ENCODE peak calls at places on chromosome 12, in seven cellular contexts. One of them, this sample, is unnamed.

GRCh38 chr12:49874142-49874897 is 29.4 kb downstream of the FAIM2 start:
- DNase-seq in stimulated activated CD4-positive, alpha-beta T cell treated with anti-CD3 and anti-CD28 coated beads, TNF-alpha, amount 100 ng/mL, for 1 hour: no peak
- DNase-seq in CMK: no peak
- DNase-seq in OCI-M1: no peak
- DNase-seq in NCI-H2081: no peak
- DNase-seq in CD8-positive, alpha-beta T cell: no peak
- DNase-seq in skeletal muscle cell: no peak
- DNase-seq in this sample: no peak

GRCh38 chr12:111404362-111405148 is 1.2 kb upstream of the SH2B3 start:
- DNase-seq in CMK: peak
- DNase-seq in CD8-positive, alpha-beta T cell: peak
- DNase-seq in OCI-M1: peak
- DNase-seq in skeletal muscle cell: no peak
- DNase-seq in NCI-H2081: no peak
- DNase-seq in stimulated activated CD4-positive, alpha-beta T cell treated with anti-CD3 and anti-CD28 coated beads, TNF-alpha, amount 100 ng/mL, for 1 hour: peak
- DNase-seq in this sample: no peak

GRCh38 chr12:31866523-31866922 is 92.7 kb upstream of the RESF1 start:
- DNase-seq in NCI-H2081: no peak
- DNase-seq in CD8-positive, alpha-beta T cell: no peak
- DNase-seq in stimulated activated CD4-positive, alpha-beta T cell treated with anti-CD3 and anti-CD28 coated beads, TNF-alpha, amount 100 ng/mL, for 1 hour: no peak
- DNase-seq in CMK: no peak
- DNase-seq in skeletal muscle cell: no peak
- DNase-seq in OCI-M1: no peak
- DNase-seq in this sample: no peak

GRCh38 chr12:10214131-10214876 is 1.6 kb downstream of the GABARAPL1 start:
- DNase-seq in stimulated activated CD4-positive, alpha-beta T cell treated with anti-CD3 and anti-CD28 coated beads, TNF-alpha, amount 100 ng/mL, for 1 hour: no peak
- DNase-seq in CMK: no peak
- DNase-seq in OCI-M1: peak
- DNase-seq in CD8-positive, alpha-beta T cell: no peak
- DNase-seq in skeletal muscle cell: no peak
- DNase-seq in NCI-H2081: no peak
- DNase-seq in this sample: no peak

GRCh38 chr12:83097656-83098055 is 410.9 kb downstream of the TMTC2 start:
- DNase-seq in stimulated activated CD4-positive, alpha-beta T cell treated with anti-CD3 and anti-CD28 coated beads, TNF-alpha, amount 100 ng/mL, for 1 hour: no peak
- DNase-seq in CMK: no peak
- DNase-seq in CD8-positive, alpha-beta T cell: no peak
- DNase-seq in OCI-M1: no peak
- DNase-seq in NCI-H2081: no peak
- DNase-seq in skeletal muscle cell: no peak
- DNase-seq in this sample: no peak

GRCh38 chr12:62873116-62873825 is 61.7 kb downstream of the PPM1H start:
- DNase-seq in CMK: no peak
- DNase-seq in NCI-H2081: no peak
- DNase-seq in stimulated activated CD4-positive, alpha-beta T cell treated with anti-CD3 and anti-CD28 coated beads, TNF-alpha, amount 100 ng/mL, for 1 hour: no peak
- DNase-seq in skeletal muscle cell: no peak
- DNase-seq in OCI-M1: no peak
- DNase-seq in CD8-positive, alpha-beta T cell: no peak
- DNase-seq in this sample: no peak

GRCh38 chr12:75481774-75482173 is 1.2 kb downstream of the GLIPR1 start:
- DNase-seq in stimulated activated CD4-positive, alpha-beta T cell treated with anti-CD3 and anti-CD28 coated beads, TNF-alpha, amount 100 ng/mL, for 1 hour: no peak
- DNase-seq in CD8-positive, alpha-beta T cell: no peak
- DNase-seq in NCI-H2081: no peak
- DNase-seq in CMK: no peak
- DNase-seq in skeletal muscle cell: peak
- DNase-seq in OCI-M1: no peak
- DNase-seq in this sample: no peak

GRCh38 chr12:120984351-120984898 is 6.1 kb downstream of the HNF1A start:
- DNase-seq in skeletal muscle cell: no peak
- DNase-seq in OCI-M1: peak
- DNase-seq in CMK: no peak
- DNase-seq in NCI-H2081: no peak
- DNase-seq in CD8-positive, alpha-beta T cell: no peak
- DNase-seq in stimulated activated CD4-positive, alpha-beta T cell treated with anti-CD3 and anti-CD28 coated beads, TNF-alpha, amount 100 ng/mL, for 1 hour: no peak
- DNase-seq in this sample: no peak

GRCh38 chr12:28770329-28770728 is 378.7 kb upstream of the FAR2 start:
- DNase-seq in CD8-positive, alpha-beta T cell: no peak
- DNase-seq in stimulated activated CD4-positive, alpha-beta T cell treated with anti-CD3 and anti-CD28 coated beads, TNF-alpha, amount 100 ng/mL, for 1 hour: no peak
- DNase-seq in skeletal muscle cell: no peak
- DNase-seq in OCI-M1: no peak
- DNase-seq in CMK: no peak
- DNase-seq in NCI-H2081: no peak
- DNase-seq in this sample: no peak

GRCh38 chr12:129076466-129077325 is 223.4 kb downstream of the GLT1D1 start:
- DNase-seq in CMK: no peak
- DNase-seq in NCI-H2081: no peak
- DNase-seq in CD8-positive, alpha-beta T cell: no peak
- DNase-seq in OCI-M1: no peak
- DNase-seq in skeletal muscle cell: no peak
- DNase-seq in stimulated activated CD4-positive, alpha-beta T cell treated with anti-CD3 and anti-CD28 coated beads, TNF-alpha, amount 100 ng/mL, for 1 hour: no peak
- DNase-seq in this sample: no peak

This sample was measured in AG04449.